ENCODE peak calls at places on chromosome 4, in six cellular contexts. I is mesenchymal stem cell, M is RWPE2, L is mesendoderm, H is Caco-2, R is SJSA1. V is an unnamed sample.
A peak's percentile ranks its signal among the peaks of the same experiment; 100 is the strongest.

GRCh38 chr4:182339246-182339645 is 96.0 kb downstream of the TENM3 start:
- DNase-seq in I (no peak), M (no peak), L (peak; percentile 93), H (no peak), R (no peak), V (no peak)

GRCh38 chr4:62835579-62835978 is 1573.7 kb downstream of the TECRL start:
- DNase-seq in I (no peak), M (no peak), L (no peak), H (no peak), R (no peak), V (no peak)

GRCh38 chr4:173153445-173153844 is 15.2 kb upstream of the GALNT7 start:
- DNase-seq in I (no peak), M (no peak), L (no peak), H (no peak), R (no peak), V (no peak)

GRCh38 chr4:57265831-57266582 is 155.8 kb upstream of the IGFBP7 start:
- DNase-seq in I (peak; percentile 1), M (no peak), L (peak; percentile 74), H (no peak), R (no peak), V (no peak)

GRCh38 chr4:54097152-54097551 is 2.8 kb upstream of the GSX2 start:
- DNase-seq in I (no peak), M (no peak), L (no peak), H (no peak), R (no peak), V (no peak)

GRCh38 chr4:30912098-30912719 is 192.0 kb downstream of the PCDH7 start:
- DNase-seq in I (peak; percentile 9), M (no peak), L (no peak), H (peak; percentile 5), R (no peak), V (no peak)

GRCh38 chr4:8337083-8337482 is 67.5 kb downstream of the HTRA3 start:
- DNase-seq in I (no peak), M (no peak), L (no peak), H (no peak), R (no peak), V (no peak)

GRCh38 chr4:70734971-70735370 is 13.2 kb downstream of the RUFY3 start:
- DNase-seq in I (no peak), M (no peak), L (no peak), H (no peak), R (no peak), V (no peak)

GRCh38 chr4:48047421-48047844 is 30.9 kb downstream of the NIPAL1 start:
- DNase-seq in I (no peak), M (no peak), L (no peak), H (no peak), R (no peak), V (no peak)

GRCh38 chr4:182338059-182338458 is 94.9 kb downstream of the TENM3 start:
- DNase-seq in I (no peak), M (no peak), L (no peak), H (no peak), R (no peak), V (no peak)

GRCh38 chr4:186554890-186555827 is at the start of gene MTNR1A:
- DNase-seq in I (peak; percentile 33), M (no peak), L (peak; percentile 71), H (peak; percentile 47), R (peak; percentile 43), V (no peak)

GRCh38 chr4:73836373-73837269 is at the start of gene CXCL6:
- DNase-seq in I (peak; percentile 46), M (no peak), L (peak; percentile 59), H (peak; percentile 30), R (no peak), V (no peak)

GRCh38 chr4:8832130-8832930 is 39.3 kb downstream of the HMX1 start:
- DNase-seq in I (no peak), M (peak; percentile 30), L (no peak), H (no peak), R (peak; percentile 12), V (no peak)

GRCh38 chr4:10123227-10124101 is 6.9 kb upstream of the WDR1 start:
- DNase-seq in I (no peak), M (no peak), L (peak; percentile 59), H (no peak), R (no peak), V (no peak)

GRCh38 chr4:113695328-113696169 is 66.0 kb downstream of the CAMK2D start:
- DNase-seq in I (peak; percentile 39), M (no peak), L (peak; percentile 62), H (peak; percentile 36), R (no peak), V (no peak)

GRCh38 chr4:150258569-150258968 is 180.3 kb downstream of the DCLK2 start:
- DNase-seq in I (no peak), M (no peak), L (no peak), H (no peak), R (no peak), V (no peak)

GRCh38 chr4:30828290-30828926 is 108.2 kb downstream of the PCDH7 start:
- DNase-seq in I (peak; percentile 56), M (no peak), L (no peak), H (no peak), R (no peak), V (no peak)

GRCh38 chr4:88010921-88011320 is 3.5 kb downstream of the PKD2 start:
- DNase-seq in I (no peak), M (no peak), L (no peak), H (no peak), R (no peak), V (no peak)

GRCh38 chr4:88008624-88009235 is 1.3 kb downstream of the PKD2 start:
- DNase-seq in I (peak; percentile 55), M (no peak), L (no peak), H (no peak), R (no peak), V (no peak)

GRCh38 chr4:88007304-88008132 is at the start of gene PKD2:
- DNase-seq in I (peak; percentile 78), M (peak; percentile 82), L (peak; percentile 78), H (peak; percentile 80), R (peak; percentile 82), V (peak; percentile 53)

GRCh38 chr4:88008133-88008621 is 742 bp downstream of the PKD2 start:
- DNase-seq in I (peak; percentile 62), M (no peak), L (peak; percentile 75), H (peak; percentile 48), R (peak; percentile 62), V (no peak)

DNA sequence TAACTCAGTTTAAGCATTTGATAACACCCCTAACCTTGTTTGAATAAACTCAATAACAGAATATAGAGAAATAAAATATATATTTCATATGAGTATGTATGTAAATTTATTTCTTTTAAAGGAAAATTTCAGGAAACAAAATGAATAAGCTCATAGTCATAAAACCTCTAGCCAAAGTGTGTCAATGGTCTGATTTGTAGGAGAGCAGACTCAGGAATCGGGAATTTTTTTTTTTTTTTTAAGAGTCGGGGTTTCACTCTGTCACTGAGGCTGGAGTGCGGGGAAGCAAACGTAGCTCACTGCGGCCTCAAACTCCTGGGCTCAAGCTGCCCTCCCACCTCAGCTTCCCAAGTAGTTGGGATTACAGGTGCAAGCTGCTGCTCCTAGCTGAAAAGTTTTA is 2.4 kb downstream of the PKD2 start:
- DNase-seq in I (no peak), M (no peak), L (no peak), H (no peak), R (no peak), V (no peak)
- H3K4me3 ChIP-seq in I (no peak overlapping the region), M (no peak overlapping the region), L (no peak overlapping the region), H (no peak overlapping the region), R (no peak overlapping the region), V (no peak overlapping the region)

GRCh38 chr4:101227715-101228114 is 119.6 kb downstream of the PPP3CA start:
- DNase-seq in I (no peak), M (no peak), L (no peak), H (no peak), R (no peak), V (no peak)

GRCh38 chr4:101230806-101231426 is 116.4 kb downstream of the PPP3CA start:
- DNase-seq in I (no peak), M (no peak), L (peak; percentile 66), H (no peak), R (no peak), V (no peak)

GRCh38 chr4:101229116-101229515 is 118.2 kb downstream of the PPP3CA start:
- DNase-seq in I (peak; percentile 56), M (no peak), L (no peak), H (no peak), R (no peak), V (no peak)

GRCh38 chr4:101236097-101236496 is 111.2 kb downstream of the PPP3CA start:
- DNase-seq in I (no peak), M (no peak), L (no peak), H (no peak), R (no peak), V (no peak)

GRCh38 chr4:101232074-101232776 is 115.1 kb downstream of the PPP3CA start:
- DNase-seq in I (peak; percentile 59), M (peak; percentile 68), L (no peak), H (no peak), R (peak; percentile 45), V (peak; percentile 6)
- H3K4me1 ChIP-seq in I (no peaks in the 10 kb centered on the region), M (peaks cover 24% of the 10 kb centered on the region), L (no peaks in the 10 kb centered on the region), H (no peaks in the 10 kb centered on the region), R (peaks cover 27% of the 10 kb centered on the region), V (peaks cover 17% of the 10 kb centered on the region)

GRCh38 chr4:793109-793861 is 32.6 kb downstream of the CPLX1 start:
- DNase-seq in I (no peak), M (no peak), L (peak; percentile 26), H (no peak), R (no peak), V (no peak)

GRCh38 chr4:791201-791865 is 34.6 kb downstream of the CPLX1 start:
- DNase-seq in I (no peak), M (no peak), L (no peak), H (no peak), R (no peak), V (no peak)

GRCh38 chr4:790466-790820 is 35.5 kb downstream of the CPLX1 start:
- DNase-seq in I (no peak), M (no peak), L (no peak), H (no peak), R (no peak), V (no peak)

GRCh38 chr4:792729-793108 is 33.2 kb downstream of the CPLX1 start:
- DNase-seq in I (no peak), M (no peak), L (no peak), H (no peak), R (no peak), V (no peak)

DNA sequence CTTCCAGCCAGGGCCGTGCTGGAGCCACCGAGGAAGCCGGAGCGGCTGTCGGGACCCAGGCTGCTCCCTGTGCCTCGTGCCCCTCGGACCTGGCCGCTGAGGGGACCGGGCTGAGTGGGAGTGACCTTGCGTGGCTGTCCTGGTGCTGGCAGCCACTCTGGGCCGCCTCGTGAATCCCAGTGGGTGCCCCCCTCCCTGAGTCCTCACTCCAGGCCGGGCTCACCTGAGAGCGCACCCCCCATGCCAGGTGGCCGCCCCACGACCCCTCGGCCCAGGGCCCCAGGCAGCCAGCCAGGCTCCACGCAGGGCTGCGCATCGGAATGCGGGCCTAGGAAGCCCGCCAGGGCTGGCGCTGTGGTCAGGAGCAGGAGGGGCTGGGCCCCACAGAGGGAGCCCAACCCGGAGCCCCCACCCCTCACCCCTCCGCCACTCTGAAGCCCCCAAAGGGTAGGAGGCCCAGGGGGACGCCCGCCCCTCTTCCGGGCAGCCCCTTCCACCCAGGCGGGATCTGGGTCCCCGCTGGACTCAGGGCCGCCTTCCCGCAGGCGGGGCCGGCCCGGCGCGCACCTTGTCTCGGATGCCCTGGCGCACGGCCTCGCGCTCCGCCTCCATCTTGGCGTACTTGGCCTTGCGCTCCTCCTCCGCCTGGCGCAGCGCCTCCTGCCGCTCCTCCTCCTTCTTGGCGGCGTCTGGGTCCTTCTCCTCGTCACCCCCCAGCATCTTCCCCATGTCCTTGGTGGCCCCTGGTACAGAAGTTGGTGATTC is 33.9 kb downstream of the CPLX1 start:
- DNase-seq in I (no peak), M (no peak), L (peak; percentile 44), H (no peak), R (no peak), V (no peak)
- H3K4me3 ChIP-seq in I (no peak overlapping the region), M (no peak overlapping the region), L (no peak overlapping the region), H (no peak overlapping the region), R (no peak overlapping the region), V (no peak overlapping the region)

GRCh38 chr4:139917896-139918295 is 236.1 kb downstream of the MAML3 start:
- DNase-seq in I (no peak), M (no peak), L (no peak), H (no peak), R (no peak), V (no peak)
- H3K4me1 ChIP-seq in I (peaks cover 16% of the 10 kb centered on the region), M (no peaks in the 10 kb centered on the region), L (peaks cover 5% of the 10 kb centered on the region), H (peaks cover 15% of the 10 kb centered on the region), R (peaks cover 39% of the 10 kb centered on the region), V (peaks cover 55% of the 10 kb centered on the region)